ENCODE peak calls at places on chromosomes 7 and 10, in six cellular contexts. O, Y, Z, E, W and Q are unnamed samples. For H3K4me1, the result is how much of the 10 kb centered on the place peaks cover.

GRCh38 chr7:55120074-55120473 is 101.3 kb downstream of the EGFR start:
- DNase-seq in O (no peak), Y (no peak), Z (no peak), E (no peak), W (no peak), Q (peak)

GRCh38 chr10:13706604-13707003 is 119.8 kb downstream of the PRPF18 start:
- DNase-seq in O (no peak), Y (no peak), Z (no peak), E (no peak), W (no peak), Q (no peak)

GRCh38 chr7:744854-745430 is 17.9 kb upstream of the PRKAR1B start:
- DNase-seq in O (no peak), Y (no peak), Z (no peak), E (no peak), W (no peak), Q (no peak)

GRCh38 chr7:240887-241421 is 48.6 kb downstream of the FAM20C start:
- DNase-seq in O (peak), Y (no peak), Z (no peak), E (peak), W (no peak), Q (peak)

GRCh38 chr7:53015463-53015862 is 20.0 kb upstream of the POM121L12 start:
- DNase-seq in O (no peak), Y (no peak), Z (no peak), E (no peak), W (no peak), Q (no peak)

GRCh38 chr7:105975770-105976428 is 12.8 kb downstream of the CDHR3 start:
- DNase-seq in O (peak), Y (no peak), Z (no peak), E (no peak), W (no peak), Q (no peak)

GRCh38 chr10:51892965-51893658 is 193.7 kb upstream of the CSTF2T start:
- DNase-seq in O (no peak), Y (no peak), Z (no peak), E (peak), W (peak), Q (no peak)

GRCh38 chr7:143239822-143240221 is 18.0 kb downstream of the TAS2R40 start:
- DNase-seq in O (peak), Y (no peak), Z (no peak), E (no peak), W (no peak), Q (peak)

GRCh38 chr7:70338061-70338460 is 739.8 kb downstream of the AUTS2 start:
- DNase-seq in O (no peak), Y (no peak), Z (no peak), E (no peak), W (no peak), Q (no peak)

GRCh38 chr10:131567279-131568162 is 256.0 kb upstream of the TCERG1L start:
- DNase-seq in O (no peak), Y (no peak), Z (no peak), E (no peak), W (no peak), Q (no peak)

GRCh38 chr10:49285232-49285631 is 13.7 kb upstream of the C10orf71 start:
- DNase-seq in O (no peak), Y (no peak), Z (no peak), E (no peak), W (no peak), Q (no peak)

GRCh38 chr10:11344081-11344480 is 267.4 kb downstream of the USP6NL start:
- DNase-seq in O (no peak), Y (no peak), Z (no peak), E (no peak), W (no peak), Q (no peak)

GRCh38 chr10:71243756-71244637 is 31.6 kb downstream of the UNC5B start:
- DNase-seq in O (peak), Y (no peak), Z (no peak), E (no peak), W (peak), Q (peak)

GRCh38 chr10:13987472-13987871 is 343.3 kb downstream of the FRMD4A start:
- DNase-seq in O (no peak), Y (no peak), Z (no peak), E (peak), W (peak), Q (peak)

GRCh38 chr7:116492654-116493109 is 6.9 kb upstream of the CAV2 start:
- DNase-seq in O (no peak), Y (no peak), Z (no peak), E (no peak), W (no peak), Q (no peak)

GRCh38 chr7:151168022-151168786 is 710 bp upstream of the GBX1 start:
- DNase-seq in O (no peak), Y (no peak), Z (no peak), E (no peak), W (peak), Q (no peak)
- H3K4me3 ChIP-seq in O (peak), Y (peak), Z (peak), E (peak), W (peak), Q (no peak)

GRCh38 chr10:103224133-103224532 is 21.6 kb upstream of the RPEL1 start:
- DNase-seq in O (no peak), Y (no peak), Z (no peak), E (no peak), W (no peak), Q (no peak)
- H3K4me1 ChIP-seq in O (under half), Y (under half), Z (under half), E (under half), W (under half), Q (under half)

GRCh38 chr7:101248276-101248675 is 3.4 kb upstream of the FIS1 start:
- DNase-seq in O (no peak), Y (no peak), Z (no peak), E (no peak), W (peak), Q (no peak)

GRCh38 chr7:101251871-101252659 is 7.2 kb upstream of the FIS1 start:
- DNase-seq in O (peak), Y (peak), Z (peak), E (peak), W (peak), Q (peak)

GRCh38 chr7:101255841-101256240 is 11.0 kb upstream of the FIS1 start:
- DNase-seq in O (no peak), Y (no peak), Z (no peak), E (no peak), W (no peak), Q (no peak)

GRCh38 chr7:101245147-101245668 is 327 bp upstream of the FIS1 start:
- DNase-seq in O (no peak), Y (no peak), Z (no peak), E (no peak), W (no peak), Q (no peak)

GRCh38 chr7:101250324-101250723 is 5.4 kb upstream of the FIS1 start:
- DNase-seq in O (no peak), Y (no peak), Z (no peak), E (no peak), W (no peak), Q (no peak)
- H3K4me3 ChIP-seq in O (no peak), Y (no peak), Z (no peak), E (no peak), W (no peak), Q (peak)

GRCh38 chr7:9504678-9505077 is 1071.3 kb downstream of the NXPH1 start:
- DNase-seq in O (no peak), Y (no peak), Z (no peak), E (no peak), W (no peak), Q (no peak)
- H3K4me1 ChIP-seq in O (under half), Y (under half), Z (under half), E (under half), W (under half), Q (under half)

DNA sequence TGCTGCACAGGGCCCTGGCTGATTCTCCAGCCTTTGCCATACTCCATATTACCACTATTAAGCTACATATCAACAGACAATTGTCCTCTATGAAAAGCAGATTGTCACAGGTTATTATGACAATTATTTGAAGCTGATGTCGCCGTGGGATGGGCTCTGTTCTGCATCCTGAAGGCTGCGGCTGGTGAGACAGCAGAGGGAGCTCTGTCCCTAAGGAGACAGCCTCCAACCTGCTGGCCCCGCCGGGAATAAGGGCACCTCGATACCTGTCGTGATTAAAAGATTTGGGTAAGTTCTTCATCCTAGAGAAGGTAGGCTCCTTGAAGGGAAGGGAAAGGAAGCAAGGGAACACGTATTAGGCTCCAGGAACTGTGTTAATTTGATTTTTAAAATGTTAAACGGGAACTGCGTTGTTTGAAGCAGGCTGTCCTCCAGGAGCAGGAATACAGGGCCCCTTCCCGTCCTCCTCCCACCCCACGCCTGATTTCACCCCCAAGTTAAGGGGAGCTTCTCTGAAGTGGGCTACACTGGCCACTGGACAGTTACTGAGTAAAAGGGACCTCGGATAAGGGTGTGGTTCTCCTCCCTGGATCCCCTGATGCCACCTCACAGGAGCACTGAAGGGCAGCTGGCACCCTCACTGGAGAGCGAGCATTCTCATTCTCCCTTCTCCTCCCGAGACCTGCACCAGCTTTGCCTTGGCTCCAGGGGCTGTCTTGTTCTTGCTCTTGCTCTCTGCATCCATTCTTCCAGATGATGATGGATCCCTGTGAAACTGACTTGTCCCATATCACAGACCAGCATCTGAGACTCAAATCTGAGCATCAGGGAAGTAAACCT is 11.8 kb upstream of the TIAL1 start:
- DNase-seq in O (peak), Y (peak), Z (no peak), E (peak), W (peak), Q (peak)
- H3K4me3 ChIP-seq in O (no peak), Y (peak), Z (peak), E (no peak), W (no peak), Q (no peak)

GRCh38 chr10:74589226-74589673 is 237.2 kb upstream of the KAT6B start:
- DNase-seq in O (no peak), Y (peak), Z (no peak), E (peak), W (peak), Q (no peak)

GRCh38 chr10:74587109-74587508 is 239.3 kb upstream of the KAT6B start:
- DNase-seq in O (no peak), Y (no peak), Z (no peak), E (no peak), W (no peak), Q (no peak)

GRCh38 chr10:74585231-74586087 is 240.9 kb upstream of the KAT6B start:
- DNase-seq in O (no peak), Y (no peak), Z (no peak), E (peak), W (no peak), Q (no peak)

DNA sequence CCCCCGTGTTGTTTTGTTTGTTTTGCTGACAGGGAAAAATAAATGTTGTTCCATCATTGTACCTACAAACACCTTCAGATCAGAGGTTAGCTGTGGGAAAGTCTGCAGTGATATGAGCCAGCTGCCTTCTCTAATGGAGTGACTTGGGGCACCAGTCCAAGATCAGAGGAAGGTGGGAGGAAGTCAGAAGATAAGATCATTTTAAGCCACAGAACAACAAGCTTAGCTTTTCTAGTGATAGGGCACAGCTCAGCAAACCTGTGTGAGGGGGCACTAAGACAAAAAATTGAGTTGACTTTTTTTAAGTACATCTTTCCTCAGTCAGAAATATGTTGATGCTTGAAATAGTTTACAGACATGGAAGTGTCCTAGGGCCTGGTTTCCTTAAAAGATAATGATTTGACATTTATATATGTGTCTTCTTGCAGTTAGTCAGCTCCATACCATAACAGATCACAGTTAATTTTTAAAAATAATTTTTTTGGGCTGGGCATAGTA is 240.3 kb upstream of the KAT6B start:
- DNase-seq in O (no peak), Y (no peak), Z (no peak), E (peak), W (peak), Q (no peak)
- H3K4me1 ChIP-seq in O (under half), Y (under half), Z (under half), E (under half), W (under half), Q (under half)

GRCh38 chr10:97197030-97197500 is 11.3 kb upstream of the SLIT1 start:
- DNase-seq in O (no peak), Y (no peak), Z (no peak), E (no peak), W (no peak), Q (no peak)

GRCh38 chr10:97196213-97197029 is 10.7 kb upstream of the SLIT1 start:
- DNase-seq in O (no peak), Y (no peak), Z (peak), E (peak), W (peak), Q (peak)

GRCh38 chr10:97192952-97193435 is 7.2 kb upstream of the SLIT1 start:
- DNase-seq in O (no peak), Y (no peak), Z (no peak), E (no peak), W (no peak), Q (no peak)

GRCh38 chr10:97200616-97201015 is 14.9 kb upstream of the SLIT1 start:
- DNase-seq in O (no peak), Y (no peak), Z (no peak), E (no peak), W (no peak), Q (no peak)

GRCh38 chr10:97195654-97196212 is 10.0 kb upstream of the SLIT1 start:
- DNase-seq in O (no peak), Y (no peak), Z (no peak), E (no peak), W (no peak), Q (no peak)
- H3K4me3 ChIP-seq in O (peak), Y (peak), Z (peak), E (no peak), W (peak), Q (no peak)

GRCh38 chr10:18341063-18341462 is 200.8 kb downstream of the CACNB2 start:
- DNase-seq in O (no peak), Y (no peak), Z (no peak), E (no peak), W (no peak), Q (no peak)
- H3K4me1 ChIP-seq in O (under half), Y (under half), Z (under half), E (under half), W (under half), Q (under half)

GRCh38 chr7:78020131-78020873 is 221.7 kb downstream of the PHTF2 start:
- DNase-seq in O (peak), Y (peak), Z (peak), E (peak), W (peak), Q (peak)
- H3K4me3 ChIP-seq in O (peak), Y (peak), Z (peak), E (peak), W (peak), Q (peak)

DNA sequence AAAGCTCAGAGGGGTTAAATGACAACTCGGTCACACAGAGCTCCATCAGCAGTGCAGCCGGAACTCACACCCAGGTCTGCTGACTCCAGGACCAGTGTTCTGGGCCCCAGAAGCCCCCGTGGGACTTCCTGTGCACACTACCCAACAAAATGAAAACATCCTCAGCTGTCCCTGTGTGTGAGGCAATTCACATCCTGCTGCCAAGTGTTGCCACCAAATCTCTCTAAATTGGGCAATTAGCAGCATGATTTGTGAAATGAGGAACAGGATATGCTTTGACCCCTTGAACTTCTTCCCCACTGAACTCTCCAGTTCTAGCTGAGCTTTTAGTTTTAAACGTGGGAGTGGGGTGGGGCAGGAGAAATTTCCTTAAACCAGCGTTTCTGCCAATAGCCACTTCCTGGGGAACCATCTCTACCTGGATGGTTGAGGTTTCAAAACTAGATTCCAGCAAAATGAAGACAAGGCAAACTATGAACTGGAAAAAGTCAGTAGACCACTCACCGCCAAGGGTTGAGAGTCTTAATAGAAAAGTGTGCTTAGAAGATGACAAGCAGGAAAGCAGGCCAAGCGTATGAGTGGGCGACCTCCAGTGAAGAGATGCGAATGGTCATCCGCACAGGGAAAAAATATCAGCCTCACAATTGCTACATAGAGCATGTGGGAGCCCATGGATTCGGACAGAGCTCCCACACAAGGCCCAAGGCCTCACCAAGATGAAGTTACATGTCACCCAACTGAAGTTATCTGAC is 51.9 kb upstream of the CHST15 start:
- DNase-seq in O (no peak), Y (peak), Z (no peak), E (no peak), W (no peak), Q (peak)
- H3K4me1 ChIP-seq in O (under half), Y (under half), Z (under half), E (under half), W (under half), Q (under half)